ENCODE peak calls at places on chromosomes 6 and 20, in four cellular contexts. One of them, this sample, is unnamed.
A peak's percentile ranks its signal among the peaks of the same experiment; 100 is the strongest.

GRCh38 chr20:22577515-22578220 is 6.7 kb downstream of the FOXA2 start:
- DNase-seq in mesenchymal stem cell: no peak
- DNase-seq in H1: peak; percentile 66
- DNase-seq in neuronal stem cell: no peak
- DNase-seq in this sample: no peak

GRCh38 chr6:28922841-28923317 is 906 bp downstream of the TRIM27 start:
- DNase-seq in mesenchymal stem cell: peak; percentile 59
- DNase-seq in neuronal stem cell: no peak
- DNase-seq in H1: peak; percentile 56
- DNase-seq in this sample: peak; percentile 31

GRCh38 chr6:13229205-13230085 is 98.9 kb downstream of the TBC1D7 start:
- DNase-seq in H1: no peak
- DNase-seq in mesenchymal stem cell: no peak
- DNase-seq in neuronal stem cell: no peak
- DNase-seq in this sample: no peak

GRCh38 chr6:165876568-165876967 is 213.5 kb upstream of the PDE10A start:
- DNase-seq in H1: no peak
- DNase-seq in mesenchymal stem cell: peak; percentile 28
- DNase-seq in neuronal stem cell: no peak
- DNase-seq in this sample: peak; percentile 85

GRCh38 chr20:63740501-63741353 is 1.2 kb downstream of the SLC2A4RG start:
- DNase-seq in H1: peak; percentile 86
- DNase-seq in mesenchymal stem cell: peak; percentile 93
- DNase-seq in neuronal stem cell: peak; percentile 75
- DNase-seq in this sample: peak; percentile 86

GRCh38 chr20:4814696-4815252 is 93.1 kb downstream of the PRND start:
- DNase-seq in mesenchymal stem cell: no peak
- DNase-seq in neuronal stem cell: no peak
- DNase-seq in H1: no peak
- DNase-seq in this sample: no peak

GRCh38 chr20:43724383-43724782 is 2.4 kb downstream of the GTSF1L start:
- DNase-seq in H1: no peak
- DNase-seq in neuronal stem cell: no peak
- DNase-seq in mesenchymal stem cell: no peak
- DNase-seq in this sample: no peak

GRCh38 chr6:108203189-108204119 is 37.6 kb downstream of the NR2E1 start:
- DNase-seq in mesenchymal stem cell: no peak
- DNase-seq in neuronal stem cell: peak; percentile 62
- DNase-seq in H1: no peak
- DNase-seq in this sample: no peak

GRCh38 chr6:13574571-13575376 is at the start of gene SIRT5:
- DNase-seq in neuronal stem cell: peak; percentile 82
- DNase-seq in H1: peak; percentile 88
- DNase-seq in mesenchymal stem cell: peak; percentile 91
- DNase-seq in this sample: peak; percentile 77

GRCh38 chr20:47303736-47304135 is 52.8 kb downstream of the ZMYND8 start:
- DNase-seq in neuronal stem cell: no peak
- DNase-seq in H1: no peak
- DNase-seq in mesenchymal stem cell: no peak
- DNase-seq in this sample: no peak

GRCh38 chr20:46666306-46666705 is 15.0 kb upstream of the SLC13A3 start:
- DNase-seq in H1: no peak
- DNase-seq in neuronal stem cell: no peak
- DNase-seq in mesenchymal stem cell: no peak
- DNase-seq in this sample: no peak

GRCh38 chr20:44526129-44526528 is 4.3 kb upstream of the SERINC3 start:
- DNase-seq in H1: no peak
- DNase-seq in neuronal stem cell: no peak
- DNase-seq in mesenchymal stem cell: no peak
- DNase-seq in this sample: peak; percentile 52

GRCh38 chr6:90127589-90127988 is 169.1 kb downstream of the BACH2 start:
- DNase-seq in neuronal stem cell: no peak
- DNase-seq in H1: no peak
- DNase-seq in mesenchymal stem cell: no peak
- DNase-seq in this sample: no peak

GRCh38 chr6:28940294-28940858 is 16.6 kb upstream of the TRIM27 start:
- DNase-seq in mesenchymal stem cell: no peak
- DNase-seq in neuronal stem cell: peak; percentile 63
- DNase-seq in H1: peak; percentile 76
- DNase-seq in this sample: no peak

GRCh38 chr6:85041376-85041775 is 277.0 kb upstream of the TBX18 start:
- DNase-seq in H1: no peak
- DNase-seq in neuronal stem cell: no peak
- DNase-seq in mesenchymal stem cell: no peak
- DNase-seq in this sample: no peak

GRCh38 chr20:59812286-59813125 is 120.9 kb downstream of the SYCP2 start:
- DNase-seq in neuronal stem cell: no peak
- DNase-seq in mesenchymal stem cell: no peak
- DNase-seq in H1: peak; percentile 39
- DNase-seq in this sample: no peak

GRCh38 chr20:846894-847278 is 13.4 kb downstream of the FAM110A start:
- DNase-seq in H1: no peak
- DNase-seq in mesenchymal stem cell: no peak
- DNase-seq in neuronal stem cell: no peak
- DNase-seq in this sample: no peak

GRCh38 chr6:146357578-146358340 is 185.9 kb upstream of the RAB32 start:
- DNase-seq in mesenchymal stem cell: peak; percentile 41
- DNase-seq in H1: no peak
- DNase-seq in neuronal stem cell: no peak
- DNase-seq in this sample: peak; percentile 27

GRCh38 chr20:35478804-35479472 is 23.5 kb downstream of the CEP250 start:
- DNase-seq in neuronal stem cell: no peak
- DNase-seq in H1: peak; percentile 54
- DNase-seq in mesenchymal stem cell: no peak
- DNase-seq in this sample: no peak

GRCh38 chr6:137473651-137474050 is 20.5 kb downstream of the OLIG3 start:
- DNase-seq in neuronal stem cell: peak; percentile 24
- DNase-seq in H1: no peak
- DNase-seq in mesenchymal stem cell: no peak
- DNase-seq in this sample: no peak

GRCh38 chr6:164230259-164230658 is 815.7 kb downstream of the QKI start:
- DNase-seq in mesenchymal stem cell: no peak
- DNase-seq in neuronal stem cell: no peak
- DNase-seq in H1: no peak
- DNase-seq in this sample: no peak

GRCh38 chr20:57909763-57910331 is 200.0 kb upstream of the PMEPA1 start:
- DNase-seq in mesenchymal stem cell: no peak
- DNase-seq in neuronal stem cell: no peak
- DNase-seq in H1: no peak
- DNase-seq in this sample: no peak

GRCh38 chr20:13029687-13030510 is 21.1 kb downstream of the SPTLC3 start:
- DNase-seq in mesenchymal stem cell: peak; percentile 60
- DNase-seq in H1: no peak
- DNase-seq in neuronal stem cell: no peak
- DNase-seq in this sample: peak; percentile 84

GRCh38 chr6:137744877-137745276 is 122.2 kb upstream of the TNFAIP3 start:
- DNase-seq in H1: no peak
- DNase-seq in neuronal stem cell: no peak
- DNase-seq in mesenchymal stem cell: no peak
- DNase-seq in this sample: no peak

GRCh38 chr6:168343239-168344167 is 23.9 kb upstream of the DACT2 start:
- DNase-seq in H1: no peak
- DNase-seq in neuronal stem cell: no peak
- DNase-seq in mesenchymal stem cell: no peak
- DNase-seq in this sample: no peak

DNA sequence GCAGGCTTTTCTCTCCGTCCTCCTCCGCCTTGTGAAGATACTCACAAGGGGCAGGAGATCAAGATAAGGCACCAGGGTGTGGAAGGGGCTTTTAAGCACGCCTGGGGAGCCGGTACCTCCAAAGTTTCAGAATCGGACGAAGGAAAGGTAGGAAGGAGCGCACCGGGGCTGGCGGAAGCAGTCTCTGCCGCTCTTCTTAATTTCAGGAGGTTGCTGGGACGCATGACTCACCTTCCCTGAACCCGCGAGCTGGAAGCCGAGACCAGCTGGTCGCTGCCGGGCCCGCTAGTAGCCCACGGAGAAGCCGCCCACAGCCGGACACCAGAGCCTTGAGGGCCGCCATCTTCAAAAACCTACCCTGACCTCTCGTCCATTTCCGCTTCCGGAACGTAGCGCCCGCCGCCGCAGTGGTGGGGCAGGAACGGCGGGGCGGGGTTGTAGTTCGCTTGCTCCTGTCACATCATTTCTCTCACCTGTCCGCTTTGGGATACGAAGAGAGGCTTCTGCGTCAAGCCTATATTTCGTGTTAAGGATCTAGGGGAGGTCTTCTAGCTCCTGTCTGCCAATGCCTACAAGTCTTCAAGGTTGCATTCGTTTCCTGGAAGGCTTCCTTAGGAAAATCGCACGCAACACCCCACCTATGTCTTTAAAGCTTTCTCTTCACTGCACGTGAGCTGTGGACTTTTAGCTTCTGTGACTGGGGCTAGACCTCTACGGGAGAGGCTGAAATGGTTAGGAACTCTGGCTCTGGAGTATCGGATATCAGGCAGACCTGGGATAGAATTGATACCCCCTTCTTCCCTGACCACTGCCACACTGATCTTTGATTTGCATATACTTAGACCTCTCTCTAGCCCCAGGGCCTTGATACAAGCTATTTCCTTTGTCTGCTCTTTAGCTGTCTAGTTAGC is at the start of gene MRPS18A:
- DNase-seq in H1: peak; percentile 87
- DNase-seq in neuronal stem cell: peak; percentile 41
- DNase-seq in mesenchymal stem cell: peak; percentile 83
- DNase-seq in this sample: peak; percentile 80
- H4K8ac ChIP-seq in H1: peak within 1 kb of the TSS; percentile 84
- H4K8ac ChIP-seq in neuronal stem cell: no peak within 1 kb of the TSS
- H4K8ac ChIP-seq in mesenchymal stem cell: peak within 1 kb of the TSS; percentile 74
- H4K8ac ChIP-seq in this sample: peak within 1 kb of the TSS; percentile 92

GRCh38 chr6:31580446-31580755 is 1.8 kb downstream of the LTB start:
- DNase-seq in mesenchymal stem cell: no peak
- DNase-seq in neuronal stem cell: peak; percentile 15
- DNase-seq in H1: no peak
- DNase-seq in this sample: no peak

GRCh38 chr6:31579546-31580445 is 2.4 kb downstream of the LTB start:
- DNase-seq in mesenchymal stem cell: no peak
- DNase-seq in neuronal stem cell: no peak
- DNase-seq in H1: no peak
- DNase-seq in this sample: no peak

GRCh38 chr6:31580807-31581437 is 1.3 kb downstream of the LTB start:
- DNase-seq in mesenchymal stem cell: peak; percentile 85
- DNase-seq in neuronal stem cell: peak; percentile 83
- DNase-seq in H1: peak; percentile 96
- DNase-seq in this sample: peak; percentile 71

GRCh38 chr6:31581511-31582229 is 554 bp downstream of the LTB start:
- DNase-seq in mesenchymal stem cell: no peak
- DNase-seq in H1: no peak
- DNase-seq in neuronal stem cell: peak; percentile 18
- DNase-seq in this sample: no peak

GRCh38 chr6:31582230-31582601 is at the start of gene LTB:
- DNase-seq in neuronal stem cell: no peak
- DNase-seq in mesenchymal stem cell: no peak
- DNase-seq in H1: no peak
- DNase-seq in this sample: no peak
- H4K8ac ChIP-seq in neuronal stem cell: no peak within 1 kb of the TSS
- H4K8ac ChIP-seq in mesenchymal stem cell: peak within 1 kb of the TSS; percentile 97
- H4K8ac ChIP-seq in H1: no peak within 1 kb of the TSS
- H4K8ac ChIP-seq in this sample: peak within 1 kb of the TSS; percentile 51

DNA sequence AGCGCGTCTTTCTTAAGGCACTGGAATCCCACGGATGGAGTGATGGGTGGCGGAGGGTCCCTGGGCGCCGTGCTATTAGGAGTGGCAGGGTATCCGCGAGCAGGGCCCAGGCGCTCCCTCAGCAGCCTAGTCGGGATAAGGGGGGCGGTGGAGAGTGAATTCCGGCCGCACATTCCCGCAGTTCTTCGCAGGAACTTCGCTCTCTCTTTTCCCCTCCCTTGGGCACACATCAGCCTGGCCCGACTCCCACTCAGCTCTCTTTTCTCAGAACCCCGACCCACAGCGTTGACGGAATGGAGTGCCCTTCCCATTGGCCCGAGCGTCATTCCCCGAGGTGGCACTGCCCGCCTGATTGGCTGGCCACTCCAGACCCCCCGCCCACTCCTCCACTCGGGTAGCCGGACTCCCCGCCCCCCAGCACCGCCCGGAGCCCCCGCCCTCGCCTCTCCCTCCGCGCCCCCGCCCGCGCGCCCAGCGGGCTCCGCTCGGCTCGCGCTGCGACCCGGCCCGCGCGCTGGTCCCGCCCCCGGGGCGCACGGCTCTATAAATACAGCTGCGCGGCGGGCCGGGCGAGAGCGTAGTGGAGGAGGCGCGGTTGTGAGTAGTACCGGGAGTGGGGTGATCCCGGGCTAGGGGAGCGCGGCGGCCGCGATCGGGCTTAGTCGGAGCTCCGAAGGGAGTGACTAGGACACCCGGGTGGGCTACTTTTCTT is at the start of gene ID4:
- DNase-seq in neuronal stem cell: peak; percentile 96
- DNase-seq in mesenchymal stem cell: peak; percentile 91
- DNase-seq in H1: peak; percentile 92
- DNase-seq in this sample: peak; percentile 96
- H4K8ac ChIP-seq in neuronal stem cell: peak within 1 kb of the TSS; percentile 17
- H4K8ac ChIP-seq in mesenchymal stem cell: no peak within 1 kb of the TSS
- H4K8ac ChIP-seq in H1: peak within 1 kb of the TSS; percentile 91
- H4K8ac ChIP-seq in this sample: peak within 1 kb of the TSS; percentile 62

GRCh38 chr6:24775520-24776058 is 852 bp downstream of the GMNN start:
- DNase-seq in mesenchymal stem cell: peak; percentile 86
- DNase-seq in H1: no peak
- DNase-seq in neuronal stem cell: no peak
- DNase-seq in this sample: peak; percentile 70

GRCh38 chr6:24778878-24779277 is 4.1 kb downstream of the GMNN start:
- DNase-seq in mesenchymal stem cell: no peak
- DNase-seq in neuronal stem cell: no peak
- DNase-seq in H1: no peak
- DNase-seq in this sample: no peak

GRCh38 chr6:24777227-24777626 is 2.5 kb downstream of the GMNN start:
- DNase-seq in H1: no peak
- DNase-seq in mesenchymal stem cell: no peak
- DNase-seq in neuronal stem cell: no peak
- DNase-seq in this sample: no peak

GRCh38 chr6:24778121-24778520 is 3.4 kb downstream of the GMNN start:
- DNase-seq in neuronal stem cell: no peak
- DNase-seq in H1: no peak
- DNase-seq in mesenchymal stem cell: no peak
- DNase-seq in this sample: no peak

DNA sequence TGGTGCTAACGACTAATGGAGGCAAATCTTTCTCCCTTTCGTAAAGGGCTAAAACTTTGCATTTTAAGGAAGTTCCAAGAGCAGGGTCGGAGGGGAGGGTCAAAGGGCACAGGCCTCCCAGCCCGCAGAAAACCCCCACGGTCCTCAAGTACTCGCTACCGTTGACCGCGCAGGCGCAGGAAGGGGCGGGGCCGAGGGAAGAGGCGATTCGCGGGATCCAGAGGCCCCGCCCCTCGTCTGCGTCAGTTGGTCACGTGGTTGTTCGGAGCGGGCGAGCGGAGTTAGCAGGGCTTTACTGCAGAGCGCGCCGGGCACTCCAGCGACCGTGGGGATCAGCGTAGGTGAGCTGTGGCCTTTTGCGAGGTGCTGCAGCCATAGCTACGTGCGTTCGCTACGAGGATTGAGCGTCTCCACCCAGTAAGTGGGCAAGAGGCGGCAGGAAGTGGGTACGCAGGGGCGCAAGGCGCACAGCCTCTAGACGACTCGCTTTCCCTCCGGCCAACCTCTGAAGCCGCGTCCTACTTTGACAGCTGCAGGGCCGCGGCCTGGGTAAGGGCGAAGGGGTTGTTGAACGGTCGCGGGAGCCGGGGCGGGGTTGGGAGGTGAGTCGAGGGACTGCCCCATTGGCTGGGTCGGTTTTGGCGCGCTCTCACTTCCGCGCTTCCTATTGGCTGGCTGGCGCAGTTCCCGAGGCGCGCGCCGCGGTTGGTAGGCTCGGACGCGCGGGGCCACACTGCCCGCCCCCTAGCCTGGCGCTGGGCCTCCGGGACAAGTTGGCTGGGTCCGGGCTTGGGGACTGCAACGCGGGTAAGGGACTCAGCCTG is at the start of gene GMNN:
- DNase-seq in mesenchymal stem cell: peak; percentile 95
- DNase-seq in neuronal stem cell: peak; percentile 97
- DNase-seq in H1: peak; percentile 99
- DNase-seq in this sample: peak; percentile 89
- H4K8ac ChIP-seq in mesenchymal stem cell: peak within 1 kb of the TSS; percentile 95
- H4K8ac ChIP-seq in neuronal stem cell: no peak within 1 kb of the TSS
- H4K8ac ChIP-seq in H1: peak within 1 kb of the TSS; percentile 99
- H4K8ac ChIP-seq in this sample: peak within 1 kb of the TSS; percentile 80

This sample was measured in IMR-90.